ENCODE peak calls at places on chromosomes 11 and 22, in four cellular contexts. One of them, this sample, is unnamed.
A peak's percentile ranks its signal among the peaks of the same experiment; 100 is the strongest.

GRCh38 chr11:100932474-100933100 is 197.0 kb downstream of the PGR start:
- DNase-seq in H1: no peak
- DNase-seq in IMR-90: peak; percentile 55
- DNase-seq in H9: no peak
- DNase-seq in this sample: peak; percentile 53

GRCh38 chr11:80163011-80163410 is 722.2 kb upstream of the TENM4 start:
- DNase-seq in H1: no peak
- DNase-seq in IMR-90: peak; percentile 25
- DNase-seq in H9: no peak
- DNase-seq in this sample: no peak

GRCh38 chr22:24938741-24939341 is 7.7 kb downstream of the LHFPL7 start:
- DNase-seq in H1: peak; percentile 58
- DNase-seq in IMR-90: peak; percentile 25
- DNase-seq in H9: peak; percentile 55
- DNase-seq in this sample: peak; percentile 77

GRCh38 chr22:45226681-45227186 is 14.0 kb downstream of the KIAA0930 start:
- DNase-seq in H1: no peak
- DNase-seq in IMR-90: no peak
- DNase-seq in H9: peak; percentile 18
- DNase-seq in this sample: no peak

GRCh38 chr22:43159484-43160178 is 8.3 kb downstream of the TSPO start:
- DNase-seq in H1: peak; percentile 77
- DNase-seq in IMR-90: no peak
- DNase-seq in H9: peak; percentile 73
- DNase-seq in this sample: peak; percentile 31

GRCh38 chr11:65378208-65378927 is 4.1 kb downstream of the SLC25A45 start:
- DNase-seq in H1: no peak
- DNase-seq in IMR-90: no peak
- DNase-seq in H9: no peak
- DNase-seq in this sample: no peak

GRCh38 chr22:19892925-19893324 is 38.3 kb upstream of the GNB1L start:
- DNase-seq in H1: no peak
- DNase-seq in IMR-90: peak; percentile 33
- DNase-seq in H9: no peak
- DNase-seq in this sample: no peak

GRCh38 chr11:44309483-44310197 is at the start of gene ALX4:
- DNase-seq in H1: peak; percentile 77
- DNase-seq in IMR-90: no peak
- DNase-seq in H9: peak; percentile 83
- DNase-seq in this sample: peak; percentile 87

GRCh38 chr11:68509105-68509504 is 48.6 kb downstream of the PPP6R3 start:
- DNase-seq in H1: no peak
- DNase-seq in IMR-90: peak; percentile 11
- DNase-seq in H9: no peak
- DNase-seq in this sample: no peak

GRCh38 chr22:48060266-48060665 is 1297.8 kb downstream of the TBC1D22A start:
- DNase-seq in H1: no peak
- DNase-seq in IMR-90: no peak
- DNase-seq in H9: no peak
- DNase-seq in this sample: no peak

GRCh38 chr11:2775626-2776350 is 76.0 kb upstream of the KCNQ1OT1 start:
- DNase-seq in H1: no peak
- DNase-seq in IMR-90: no peak
- DNase-seq in H9: no peak
- DNase-seq in this sample: no peak

GRCh38 chr22:40585205-40585778 is 51.2 kb downstream of the MRTFA start:
- DNase-seq in H1: no peak
- DNase-seq in IMR-90: no peak
- DNase-seq in H9: no peak
- DNase-seq in this sample: no peak

GRCh38 chr11:44589301-44589700 is 23.8 kb downstream of the CD82 start:
- DNase-seq in H1: no peak
- DNase-seq in IMR-90: peak; percentile 97
- DNase-seq in H9: no peak
- DNase-seq in this sample: no peak

GRCh38 chr11:66886671-66887221 is 29.9 kb downstream of the LRFN4 start:
- DNase-seq in H1: no peak
- DNase-seq in IMR-90: peak; percentile 18
- DNase-seq in H9: no peak
- DNase-seq in this sample: no peak

GRCh38 chr11:70655816-70656215 is 257.5 kb downstream of the CTTN start:
- DNase-seq in H1: no peak
- DNase-seq in IMR-90: no peak
- DNase-seq in H9: no peak
- DNase-seq in this sample: no peak

GRCh38 chr11:473975-474785 is 24.1 kb downstream of the PTDSS2 start:
- DNase-seq in H1: no peak
- DNase-seq in IMR-90: no peak
- DNase-seq in H9: no peak
- DNase-seq in this sample: no peak

GRCh38 chr11:17473071-17473744 is 3.4 kb downstream of the ABCC8 start:
- DNase-seq in H1: peak; percentile 73
- DNase-seq in IMR-90: peak; percentile 7
- DNase-seq in H9: peak; percentile 84
- DNase-seq in this sample: peak; percentile 93

GRCh38 chr11:82176365-82176764 is 557.3 kb downstream of the FAM181B start:
- DNase-seq in H1: no peak
- DNase-seq in IMR-90: no peak
- DNase-seq in H9: no peak
- DNase-seq in this sample: peak; percentile 3

GRCh38 chr11:92870241-92870826 is 99.1 kb upstream of the MTNR1B start:
- DNase-seq in H1: no peak
- DNase-seq in IMR-90: peak; percentile 30
- DNase-seq in H9: no peak
- DNase-seq in this sample: no peak

GRCh38 chr11:39365809-39366436 is 2093.5 kb downstream of the LRRC4C start:
- DNase-seq in H1: no peak
- DNase-seq in IMR-90: no peak
- DNase-seq in H9: no peak
- DNase-seq in this sample: peak; percentile 79

GRCh38 chr11:43942651-43943356 is 367 bp downstream of the C11orf96 start:
- DNase-seq in H1: peak; percentile 71
- DNase-seq in IMR-90: peak; percentile 33
- DNase-seq in H9: peak; percentile 53
- DNase-seq in this sample: no peak

GRCh38 chr22:23522642-23523251 is 57.3 kb downstream of the IGLL1 start:
- DNase-seq in H1: no peak
- DNase-seq in IMR-90: no peak
- DNase-seq in H9: no peak
- DNase-seq in this sample: peak; percentile 72

GRCh38 chr11:50178732-50179131 is 146.1 kb downstream of the OR4C45 start:
- DNase-seq in H1: no peak
- DNase-seq in IMR-90: no peak
- DNase-seq in H9: no peak
- DNase-seq in this sample: no peak

GRCh38 chr11:106389096-106389495 is 311.6 kb downstream of the AASDHPPT start:
- DNase-seq in H1: no peak
- DNase-seq in IMR-90: peak; percentile 75
- DNase-seq in H9: no peak
- DNase-seq in this sample: no peak

GRCh38 chr22:23092217-23092955 is 22.1 kb downstream of the GNAZ start:
- DNase-seq in H1: no peak
- DNase-seq in IMR-90: no peak
- DNase-seq in H9: no peak
- DNase-seq in this sample: no peak

GRCh38 chr11:20004856-20005255 is 155.4 kb downstream of the DBX1 start:
- DNase-seq in H1: no peak
- DNase-seq in IMR-90: no peak
- DNase-seq in H9: no peak
- DNase-seq in this sample: no peak

GRCh38 chr11:78595431-78596130 is 20.9 kb upstream of the NARS2 start:
- DNase-seq in H1: no peak
- DNase-seq in IMR-90: peak; percentile 34
- DNase-seq in H9: no peak
- DNase-seq in this sample: no peak

DNA sequence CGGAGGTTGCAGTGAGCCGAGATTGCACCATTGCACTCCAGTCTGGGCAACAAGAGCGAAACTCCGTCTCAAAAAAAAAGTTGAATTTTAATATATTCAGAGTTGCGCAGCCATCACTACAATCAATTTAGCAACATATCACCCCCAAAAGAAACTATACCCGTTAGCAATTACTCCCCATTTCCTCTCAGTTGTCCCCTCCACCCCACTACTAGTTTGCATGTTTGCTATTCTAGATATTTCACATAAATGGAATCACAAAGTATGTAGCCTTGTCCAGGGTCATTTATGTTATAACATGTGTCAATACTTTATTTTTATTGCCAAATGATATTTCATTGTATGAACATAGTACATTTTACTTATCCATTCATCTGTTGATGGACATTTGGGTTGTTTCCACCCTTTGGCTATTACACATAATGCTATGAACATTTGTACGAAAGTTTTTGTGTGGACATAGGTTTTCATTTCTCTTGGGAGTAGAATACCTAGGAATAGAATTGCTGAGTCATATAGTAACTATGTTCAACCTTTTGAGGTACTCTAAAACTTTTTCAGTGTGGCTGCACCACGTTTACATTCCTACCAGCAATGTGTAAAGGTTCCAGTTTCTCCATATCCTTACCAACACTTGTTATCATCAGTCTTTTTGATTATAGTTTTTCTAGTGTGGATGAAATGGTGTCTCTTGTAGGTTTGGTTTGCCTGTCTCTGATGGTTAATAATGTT is 2.2 kb downstream of the ZNF143 start:
- DNase-seq in H1: no peak
- DNase-seq in IMR-90: no peak
- DNase-seq in H9: no peak
- DNase-seq in this sample: peak; percentile 19
- H3K9ac ChIP-seq in H1: no peak overlapping the region
- H3K9ac ChIP-seq in IMR-90: no peak overlapping the region
- H3K9ac ChIP-seq in H9: no peak overlapping the region
- H3K9ac ChIP-seq in this sample: no peak overlapping the region

GRCh38 chr22:36087784-36088183 is 59.2 kb upstream of the RBFOX2 start:
- DNase-seq in H1: no peak
- DNase-seq in IMR-90: no peak
- DNase-seq in H9: no peak
- DNase-seq in this sample: no peak
- H3K27ac ChIP-seq in H1: no peak overlapping the region
- H3K27ac ChIP-seq in IMR-90: no peak overlapping the region
- H3K27ac ChIP-seq in H9: no peak overlapping the region
- H3K27ac ChIP-seq in this sample: no peak overlapping the region

DNA sequence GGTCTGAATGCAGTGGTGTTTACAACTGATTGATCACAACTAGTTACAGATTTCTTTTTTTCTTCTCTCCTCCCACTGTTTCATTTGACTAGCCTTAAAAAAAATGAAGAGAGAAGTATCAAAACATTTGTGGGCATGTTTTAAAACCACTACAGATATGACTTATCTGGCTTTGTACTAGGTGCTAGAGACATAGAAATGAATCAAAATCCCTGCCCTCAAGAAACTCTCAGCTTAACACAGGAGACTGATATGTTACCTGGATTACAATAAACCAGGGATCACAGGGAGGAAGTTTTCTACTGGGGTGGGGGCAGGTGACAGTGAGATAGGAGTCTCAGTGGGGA is 25.2 kb upstream of the CTR9 start:
- DNase-seq in H1: no peak
- DNase-seq in IMR-90: no peak
- DNase-seq in H9: no peak
- DNase-seq in this sample: no peak
- H3K56ac ChIP-seq in H1: no peak overlapping the region
- H3K56ac ChIP-seq in IMR-90: no peak overlapping the region
- H3K56ac ChIP-seq in H9: no peak overlapping the region
- H3K56ac ChIP-seq in this sample: no peak overlapping the region

DNA sequence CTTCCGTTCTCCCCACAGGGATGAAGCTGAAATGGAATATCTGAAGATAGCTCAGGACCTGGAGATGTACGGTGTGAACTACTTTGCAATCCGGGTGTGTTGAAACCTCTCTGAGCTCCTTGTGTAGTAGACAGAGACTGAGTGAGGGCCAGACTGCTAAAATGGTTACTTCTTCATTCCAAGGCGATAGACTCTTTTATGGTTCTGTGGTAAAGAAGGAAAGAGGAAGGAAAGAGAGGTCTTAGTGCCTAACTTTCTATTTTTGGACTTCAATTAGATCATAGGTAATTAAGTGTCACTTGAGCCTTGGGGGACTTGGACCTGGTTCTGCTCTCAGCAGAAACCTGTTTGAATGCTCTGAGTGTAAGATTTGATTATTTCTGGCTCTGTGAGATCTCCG is 54.7 kb downstream of the NF2 start:
- DNase-seq in H1: no peak
- DNase-seq in IMR-90: no peak
- DNase-seq in H9: no peak
- DNase-seq in this sample: no peak
- H3K9ac ChIP-seq in H1: no peak overlapping the region
- H3K9ac ChIP-seq in IMR-90: no peak overlapping the region
- H3K9ac ChIP-seq in H9: no peak overlapping the region
- H3K9ac ChIP-seq in this sample: no peak overlapping the region

GRCh38 chr11:114039551-114039950 is 20.0 kb upstream of the ZBTB16 start:
- DNase-seq in H1: no peak
- DNase-seq in IMR-90: no peak
- DNase-seq in H9: no peak
- DNase-seq in this sample: no peak

GRCh38 chr11:114044042-114044871 is 15.3 kb upstream of the ZBTB16 start:
- DNase-seq in H1: no peak
- DNase-seq in IMR-90: no peak
- DNase-seq in H9: no peak
- DNase-seq in this sample: no peak

GRCh38 chr11:114042234-114042633 is 17.3 kb upstream of the ZBTB16 start:
- DNase-seq in H1: no peak
- DNase-seq in IMR-90: no peak
- DNase-seq in H9: no peak
- DNase-seq in this sample: no peak

GRCh38 chr11:114036958-114037357 is 22.6 kb upstream of the ZBTB16 start:
- DNase-seq in H1: no peak
- DNase-seq in IMR-90: no peak
- DNase-seq in H9: no peak
- DNase-seq in this sample: no peak

DNA sequence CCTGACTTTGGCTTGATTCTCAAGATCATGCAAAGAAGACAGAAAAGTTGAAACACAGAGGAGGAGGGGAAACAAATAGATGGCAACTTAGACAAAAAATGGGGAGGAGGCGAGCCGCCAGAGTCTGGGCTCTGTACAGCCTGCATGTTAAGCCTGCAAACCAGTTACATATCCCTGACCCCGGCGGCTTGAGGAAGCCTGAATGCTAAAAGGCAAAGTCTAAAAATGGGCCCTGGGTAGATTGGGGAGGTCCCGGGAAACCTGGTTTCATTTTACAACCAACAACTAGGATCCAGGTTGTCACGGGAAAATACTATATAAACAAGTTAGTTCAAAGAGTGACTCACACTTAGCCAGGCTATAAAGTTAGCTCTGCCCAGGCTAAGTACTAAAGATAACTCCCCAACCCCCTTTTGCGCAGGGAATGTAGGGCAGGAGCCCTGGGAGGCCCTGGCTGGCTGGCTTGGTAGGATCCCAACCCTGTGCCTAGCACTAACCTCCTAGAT is 18.8 kb upstream of the ZBTB16 start:
- DNase-seq in H1: no peak
- DNase-seq in IMR-90: peak; percentile 31
- DNase-seq in H9: no peak
- DNase-seq in this sample: no peak
- H3K27ac ChIP-seq in H1: no peak overlapping the region
- H3K27ac ChIP-seq in IMR-90: no peak overlapping the region
- H3K27ac ChIP-seq in H9: no peak overlapping the region
- H3K27ac ChIP-seq in this sample: no peak overlapping the region

GRCh38 chr11:120953230-120953558 is 70.7 kb upstream of the TBCEL start:
- DNase-seq in H1: no peak
- DNase-seq in IMR-90: no peak
- DNase-seq in H9: no peak
- DNase-seq in this sample: no peak
- H3K56ac ChIP-seq in H1: no peak overlapping the region
- H3K56ac ChIP-seq in IMR-90: no peak overlapping the region
- H3K56ac ChIP-seq in H9: no peak overlapping the region
- H3K56ac ChIP-seq in this sample: peak overlapping the region; percentile 86

GRCh38 chr11:72788250-72788649 is 5.6 kb downstream of the STARD10 start:
- DNase-seq in H1: no peak
- DNase-seq in IMR-90: no peak
- DNase-seq in H9: no peak
- DNase-seq in this sample: no peak
- H3K9ac ChIP-seq in H1: no peak overlapping the region
- H3K9ac ChIP-seq in IMR-90: no peak overlapping the region
- H3K9ac ChIP-seq in H9: no peak overlapping the region
- H3K9ac ChIP-seq in this sample: no peak overlapping the region